ENCODE peak calls at places on chromosomes 16 and 17, in four cellular contexts. E is K562, M is GM12891, F is GM12878. A is an unnamed sample.

GRCh38 chr17:80938556-80938955 is 53.1 kb upstream of the CHMP6 start:
- DNase-seq in E (no peak), M (no peak), F (no peak), A (peak)

GRCh38 chr16:23504453-23505179 is 5.7 kb downstream of the GGA2 start:
- DNase-seq in E (peak), M (peak), F (peak), A (peak)

GRCh38 chr17:29608986-29609385 is 13.7 kb downstream of the CORO6 start:
- DNase-seq in E (no peak), M (no peak), F (no peak), A (no peak)

GRCh38 chr17:2707721-2708584 is 3.6 kb downstream of the CLUH start:
- DNase-seq in E (no peak), M (no peak), F (no peak), A (no peak)

GRCh38 chr17:75645889-75646625 is 12.8 kb downstream of the SMIM5 start:
- DNase-seq in E (no peak), M (peak), F (peak), A (peak)

GRCh38 chr16:22660441-22661160 is 149.9 kb downstream of the NPIPB5 start:
- DNase-seq in E (no peak), M (no peak), F (no peak), A (no peak)

GRCh38 chr16:58459344-58460218 is 40.4 kb upstream of the NDRG4 start:
- DNase-seq in E (no peak), M (no peak), F (no peak), A (no peak)

GRCh38 chr16:56589141-56590039 is at the start of gene MT3:
- DNase-seq in E (no peak), M (no peak), F (no peak), A (no peak)

GRCh38 chr17:75514299-75515228 is 773 bp downstream of the CASKIN2 start:
- DNase-seq in E (peak), M (no peak), F (no peak), A (no peak)

GRCh38 chr16:7014756-7015155 is 317.9 kb upstream of the RBFOX1 start:
- DNase-seq in E (no peak), M (no peak), F (no peak), A (no peak)

GRCh38 chr17:61494325-61495160 is 42.3 kb downstream of the TBX4 start:
- DNase-seq in E (no peak), M (no peak), F (no peak), A (no peak)

GRCh38 chr17:21296097-21297025 is 11.8 kb downstream of the MAP2K3 start:
- DNase-seq in E (peak), M (no peak), F (no peak), A (no peak)

GRCh38 chr16:69329369-69330285 is 761 bp downstream of the PDF start:
- DNase-seq in E (no peak), M (peak), F (no peak), A (no peak)

GRCh38 chr16:11272921-11273720 is at the start of gene PRM3:
- DNase-seq in E (no peak), M (no peak), F (no peak), A (no peak)

GRCh38 chr17:82668631-82669099 is 20.4 kb upstream of the WDR45B start:
- DNase-seq in E (peak), M (peak), F (no peak), A (peak)

GRCh38 chr17:74192950-74193781 is 10.3 kb upstream of the RPL38 start:
- DNase-seq in E (no peak), M (no peak), F (no peak), A (peak)

GRCh38 chr16:57013268-57013667 is 23.9 kb downstream of the NLRC5 start:
- DNase-seq in E (no peak), M (no peak), F (no peak), A (no peak)

GRCh38 chr17:79623786-79624657 is 13.2 kb upstream of the RBFOX3 start:
- DNase-seq in E (no peak), M (no peak), F (no peak), A (no peak)

GRCh38 chr17:51258756-51259573 is 884 bp downstream of the MBTD1 start:
- DNase-seq in E (peak), M (no peak), F (no peak), A (peak)

GRCh38 chr16:10156111-10156510 is 26.1 kb downstream of the GRIN2A start:
- DNase-seq in E (no peak), M (no peak), F (no peak), A (no peak)

GRCh38 chr16:58515871-58516767 is 802 bp downstream of the SETD6 start:
- DNase-seq in E (peak), M (peak), F (no peak), A (peak)

GRCh38 chr17:14331982-14332298 is 31.1 kb downstream of the HS3ST3B1 start:
- DNase-seq in E (no peak), M (no peak), F (no peak), A (no peak)

GRCh38 chr17:30310562-30310961 is 18.8 kb upstream of the BLMH start:
- DNase-seq in E (no peak), M (no peak), F (no peak), A (no peak)

GRCh38 chr16:77288222-77288621 is 89.0 kb downstream of the SYCE1L start:
- DNase-seq in E (no peak), M (no peak), F (no peak), A (no peak)

GRCh38 chr17:79968116-79968515 is 67.6 kb downstream of the TBC1D16 start:
- DNase-seq in E (no peak), M (no peak), F (no peak), A (no peak)

GRCh38 chr17:45332989-45333701 is 16.3 kb upstream of the MAP3K14 start:
- DNase-seq in E (peak), M (peak), F (no peak), A (peak)

GRCh38 chr16:9567674-9568073 is 476.2 kb downstream of the HAPSTR1 start:
- DNase-seq in E (no peak), M (no peak), F (no peak), A (no peak)

GRCh38 chr17:37191219-37191618 is 184.6 kb upstream of the C17orf78 start:
- DNase-seq in E (no peak), M (no peak), F (no peak), A (no peak)

GRCh38 chr17:83196973-83197880 is 117.8 kb downstream of the METRNL start:
- DNase-seq in E (no peak), M (no peak), F (no peak), A (no peak)

GRCh38 chr17:14469971-14470370 is 169.1 kb downstream of the HS3ST3B1 start:
- DNase-seq in E (no peak), M (no peak), F (no peak), A (no peak)

GRCh38 chr17:72666519-72666874 is 426.0 kb downstream of the SLC39A11 start:
- DNase-seq in E (no peak), M (no peak), F (no peak), A (no peak)

GRCh38 chr17:8555062-8555461 is 75.5 kb downstream of the MYH10 start:
- DNase-seq in E (no peak), M (no peak), F (no peak), A (no peak)

GRCh38 chr17:58273453-58274104 is 7.2 kb downstream of the MPO start:
- DNase-seq in E (no peak), M (no peak), F (no peak), A (peak)

GRCh38 chr16:1512774-1513173 is 19.6 kb downstream of the TELO2 start:
- DNase-seq in E (no peak), M (no peak), F (no peak), A (no peak)

GRCh38 chr16:1510272-1510671 is 17.1 kb downstream of the TELO2 start:
- DNase-seq in E (no peak), M (no peak), F (no peak), A (no peak)

GRCh38 chr16:1510941-1511351 is 17.8 kb downstream of the TELO2 start:
- DNase-seq in E (no peak), M (no peak), F (no peak), A (no peak)

GRCh38 chr16:1511662-1512061 is 18.5 kb downstream of the TELO2 start:
- DNase-seq in E (no peak), M (no peak), F (no peak), A (no peak)

DNA sequence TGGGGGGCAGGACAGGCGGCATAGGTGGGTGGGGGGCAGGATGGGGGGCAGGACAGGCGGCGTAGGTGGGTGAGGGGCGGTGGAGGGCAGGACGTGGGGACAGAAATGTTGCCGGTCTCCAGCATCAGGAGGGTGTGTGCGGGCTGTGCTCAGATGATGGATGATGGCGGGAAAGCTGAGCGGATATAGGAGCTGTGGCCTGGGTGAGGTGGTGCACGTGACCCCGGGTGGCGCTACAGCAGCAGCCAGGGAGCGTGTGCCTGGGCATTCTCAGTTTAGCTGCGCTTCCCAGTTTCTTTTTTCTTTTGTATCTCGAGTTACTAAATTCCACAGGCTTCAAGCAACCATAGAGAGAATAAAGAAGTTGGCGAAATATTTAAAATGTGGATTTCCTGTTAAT is 19.0 kb downstream of the TELO2 start:
- DNase-seq in E (no peak), M (no peak), F (no peak), A (no peak)
- TF ChIP-seq POLR2AphosphoS5 in E (no peak), M (no peak), F (no peak), A (no peak)

GRCh38 chr16:66742409-66742808 is 9.0 kb downstream of the DYNC1LI2 start:
- DNase-seq in E (no peak), M (no peak), F (no peak), A (no peak)
- TF ChIP-seq SPI1 in E (no peak), M (no peak), F (no peak), A (no peak)

GRCh38 chr16:87939562-87940423 is 3.5 kb upstream of the CA5A start:
- DNase-seq in E (no peak), M (no peak), F (no peak), A (no peak)

GRCh38 chr16:87931504-87931903 is 4.8 kb downstream of the CA5A start:
- DNase-seq in E (peak), M (no peak), F (no peak), A (no peak)

GRCh38 chr16:87938412-87938949 is 2.2 kb upstream of the CA5A start:
- DNase-seq in E (no peak), M (no peak), F (no peak), A (no peak)

GRCh38 chr16:87933140-87933495 is 3.2 kb downstream of the CA5A start:
- DNase-seq in E (no peak), M (no peak), F (no peak), A (no peak)

DNA sequence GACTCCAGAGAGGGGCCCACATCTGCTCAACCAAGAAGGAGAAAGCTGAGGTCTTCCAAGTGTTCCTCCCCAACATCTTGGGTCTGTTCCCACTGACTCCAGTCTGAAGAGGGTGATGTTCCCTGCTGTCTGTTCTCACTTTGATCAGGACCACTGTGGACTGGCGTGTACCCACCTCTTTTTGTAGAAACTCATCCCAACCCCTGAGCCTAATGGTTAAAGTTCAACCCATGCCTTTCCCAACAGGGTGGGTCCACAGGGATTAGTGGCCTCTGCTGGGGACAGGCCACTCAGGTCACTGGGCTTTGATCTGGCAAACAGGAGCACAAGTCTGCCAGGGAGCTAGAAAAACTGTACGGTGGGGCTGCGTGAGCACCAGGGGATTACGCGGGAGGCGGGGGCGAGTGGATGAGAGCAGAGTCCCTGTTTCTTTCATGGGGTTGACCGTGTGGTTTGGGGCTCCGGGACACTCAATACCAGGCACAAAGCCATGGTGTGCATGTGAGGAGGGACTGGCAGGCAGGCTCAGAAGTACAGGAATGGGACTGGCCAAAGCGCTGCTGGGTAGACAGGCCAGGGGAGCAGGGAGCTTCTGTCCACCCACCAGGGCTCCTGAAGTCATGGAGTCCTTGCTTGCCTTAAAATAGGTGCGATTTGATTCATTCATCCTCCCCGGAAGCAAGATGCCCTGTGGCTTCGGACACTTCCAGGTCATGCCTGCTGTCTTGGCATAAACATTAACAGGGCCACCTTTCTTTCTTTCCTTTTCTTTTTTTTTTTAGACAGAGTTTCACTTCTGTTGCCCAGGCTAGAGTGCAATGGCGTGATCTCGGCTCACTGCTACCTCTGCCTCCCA is at the start of gene CA5A:
- DNase-seq in E (no peak), M (no peak), F (no peak), A (no peak)
- TF ChIP-seq POLR2AphosphoS5 in E (no peak), M (no peak), F (no peak), A (no peak)

GRCh38 chr17:77130521-77130920 is 10.2 kb upstream of the SEC14L1 start:
- DNase-seq in E (no peak), M (no peak), F (no peak), A (no peak)
- TF ChIP-seq SPI1 in E (no peak), M (no peak), F (no peak), A (no peak)

DNA sequence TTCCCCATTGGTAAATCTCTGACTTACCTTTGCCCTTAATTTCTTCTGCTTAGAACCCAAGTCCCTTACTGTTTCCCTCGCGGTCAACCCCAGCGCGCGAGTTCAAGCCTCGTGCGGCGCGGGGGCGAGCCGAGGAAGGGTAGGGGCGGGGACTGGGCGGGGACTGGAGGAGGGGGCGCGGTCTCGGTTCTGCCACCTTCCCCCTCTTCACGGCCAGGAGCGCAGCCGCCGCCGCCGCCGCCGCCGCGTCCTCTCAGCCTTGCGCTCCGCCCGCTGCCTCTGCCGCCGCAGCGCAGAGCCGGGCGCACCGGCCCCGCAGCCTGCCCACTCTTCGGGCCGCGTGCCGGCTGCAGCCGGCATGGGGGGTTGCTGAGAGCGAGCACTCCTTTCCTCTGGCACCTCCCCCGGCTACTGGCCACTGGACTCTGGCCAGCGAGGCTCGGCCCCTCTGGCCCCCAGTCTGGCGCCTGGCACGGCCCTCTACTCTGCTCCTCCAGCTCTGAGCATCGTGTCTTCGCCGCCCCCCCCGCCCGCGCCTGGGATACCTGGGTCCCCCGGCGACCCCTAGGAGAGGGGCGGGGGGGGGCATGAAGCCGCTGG is at the start of gene RAPGEFL1:
- DNase-seq in E (peak), M (peak), F (peak), A (no peak)
- TF ChIP-seq POLR2AphosphoS5 in E (peak), M (no peak), F (no peak), A (peak)

GRCh38 chr17:834136-834535 is 52.0 kb downstream of the MRM3 start:
- DNase-seq in E (no peak), M (no peak), F (no peak), A (no peak)
- TF ChIP-seq SPI1 in E (no peak), M (no peak), F (no peak), A (no peak)

GRCh38 chr16:85856054-85856453 is 42.9 kb upstream of the IRF8 start:
- DNase-seq in E (no peak), M (no peak), F (no peak), A (no peak)
- TF ChIP-seq POLR2AphosphoS5 in E (no peak), M (no peak), F (no peak), A (no peak)

GRCh38 chr16:3304370-3304769 is 860 bp downstream of the TIGD7 start:
- DNase-seq in E (no peak), M (no peak), F (no peak), A (no peak)

GRCh38 chr16:3306078-3306477 is 781 bp downstream of the ZNF75A start:
- DNase-seq in E (no peak), M (no peak), F (no peak), A (no peak)

DNA sequence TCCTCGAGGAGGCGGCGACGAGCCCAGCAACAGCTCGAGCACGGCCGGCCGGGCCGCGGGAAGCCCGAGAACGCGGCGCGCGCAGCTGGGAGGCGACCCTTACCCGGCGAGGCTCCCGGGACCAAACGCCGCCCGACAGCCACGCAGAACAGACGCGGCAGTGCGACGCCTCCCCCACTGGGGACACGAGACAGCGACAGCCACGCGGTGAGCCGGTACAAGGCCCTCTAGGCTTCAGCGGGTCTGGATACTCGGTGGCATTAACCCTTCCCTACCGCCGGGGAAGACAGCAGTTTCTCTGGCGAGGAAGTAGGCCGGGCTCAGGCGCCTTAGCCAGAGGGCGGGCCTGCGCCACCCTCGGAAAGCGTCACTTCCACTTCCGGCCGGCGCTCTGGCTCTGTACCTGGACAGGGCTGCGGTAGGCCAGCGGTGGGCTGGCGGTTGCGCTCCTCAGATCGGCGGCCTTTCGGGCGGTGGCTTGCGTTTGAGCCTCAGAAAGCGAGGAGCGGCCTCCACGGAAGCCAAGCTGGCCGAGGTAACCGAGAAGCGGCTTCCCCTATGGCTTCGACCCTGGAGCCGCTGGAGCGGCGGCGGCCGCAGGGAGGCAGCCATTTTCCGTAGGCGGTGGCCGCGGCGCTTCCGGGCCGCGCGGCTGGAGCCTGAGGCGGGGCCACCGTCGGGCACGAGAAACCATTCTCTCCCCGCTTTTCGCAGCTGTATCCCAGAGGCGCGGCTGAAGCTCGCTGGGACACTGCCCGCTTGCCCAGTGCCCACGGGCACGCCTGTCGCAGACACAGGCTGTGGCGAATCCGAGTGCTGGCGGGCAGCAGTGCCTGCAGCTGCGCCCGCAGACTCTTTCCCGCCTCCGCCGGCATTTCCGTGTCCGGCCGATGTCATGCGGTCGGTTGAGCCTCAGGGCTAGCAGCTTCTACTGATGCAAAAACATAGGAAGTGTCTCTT is at the start of the genes TIGD7 and ZNF75A:
- DNase-seq in E (peak), M (peak), F (peak), A (peak)
- TF ChIP-seq SPI1 in E (peak), M (peak), F (peak), A (peak)